ENCODE peak calls at places on chromosomes 5 and 9, in four cellular contexts. E, L, W and K are unnamed samples.

GRCh38 chr9:137295313-137296213 is 6.5 kb downstream of the NRARP start:
- DNase-seq in E (peak), L (no peak), W (peak), K (no peak)

GRCh38 chr5:40124367-40124766 is 555.3 kb upstream of the PTGER4 start:
- DNase-seq in E (no peak), L (no peak), W (no peak), K (no peak)

GRCh38 chr9:128243486-128244415 is 32.1 kb downstream of the GOLGA2 start:
- DNase-seq in E (no peak), L (no peak), W (peak), K (no peak)

GRCh38 chr5:112174959-112175594 is 244.0 kb downstream of the EPB41L4A start:
- DNase-seq in E (peak), L (peak), W (peak), K (no peak)

GRCh38 chr5:146877178-146877681 is 1.3 kb downstream of the PPP2R2B start:
- DNase-seq in E (no peak), L (no peak), W (no peak), K (no peak)

GRCh38 chr5:159341914-159342313 is 11.6 kb upstream of the IL12B start:
- DNase-seq in E (peak), L (peak), W (peak), K (no peak)

GRCh38 chr5:60339691-60340191 is 360.2 kb downstream of the DEPDC1B start:
- DNase-seq in E (no peak), L (no peak), W (no peak), K (no peak)

GRCh38 chr9:36217256-36217968 is 26.7 kb downstream of the CLTA start:
- DNase-seq in E (no peak), L (no peak), W (no peak), K (no peak)

GRCh38 chr5:29796018-29796417 is 1397.5 kb upstream of the CDH6 start:
- DNase-seq in E (no peak), L (no peak), W (peak), K (no peak)

GRCh38 chr5:38551020-38552017 is 5.1 kb downstream of the LIFR start:
- DNase-seq in E (peak), L (peak), W (peak), K (no peak)

GRCh38 chr9:37947987-37948386 is 44.1 kb upstream of the SLC25A51 start:
- DNase-seq in E (no peak), L (no peak), W (no peak), K (no peak)

GRCh38 chr5:102845041-102845440 is 89.9 kb downstream of the PAM start:
- DNase-seq in E (no peak), L (no peak), W (no peak), K (no peak)

GRCh38 chr9:14372437-14373318 is 58.7 kb upstream of the NFIB start:
- DNase-seq in E (peak), L (peak), W (peak), K (no peak)

GRCh38 chr9:132114102-132114707 is 34.5 kb upstream of the MED27 start:
- DNase-seq in E (peak), L (peak), W (peak), K (peak)

GRCh38 chr5:177310757-177311173 is 933 bp downstream of the MXD3 start:
- DNase-seq in E (no peak), L (no peak), W (peak), K (no peak)

GRCh38 chr9:112048924-112049785 is 125.9 kb downstream of the SUSD1 start:
- DNase-seq in E (no peak), L (no peak), W (no peak), K (no peak)

GRCh38 chr9:108904161-108904560 is 29.8 kb downstream of the ELP1 start:
- DNase-seq in E (no peak), L (no peak), W (no peak), K (no peak)

GRCh38 chr9:126413470-126414051 is 86.9 kb downstream of the MVB12B start:
- DNase-seq in E (no peak), L (no peak), W (no peak), K (no peak)

GRCh38 chr5:16740476-16740875 is 123.7 kb upstream of the RETREG1 start:
- DNase-seq in E (no peak), L (no peak), W (no peak), K (no peak)

GRCh38 chr9:135397142-135397541 is 82.4 kb upstream of the PPP1R26 start:
- DNase-seq in E (no peak), L (no peak), W (no peak), K (no peak)

GRCh38 chr5:132263548-132264261 is 6.2 kb downstream of the PDLIM4 start:
- DNase-seq in E (peak), L (no peak), W (peak), K (peak)

GRCh38 chr5:82512025-82512424 is 233.9 kb upstream of the RPS23 start:
- DNase-seq in E (no peak), L (no peak), W (no peak), K (no peak)

GRCh38 chr9:81550207-81550583 is 139.2 kb downstream of the TLE1 start:
- DNase-seq in E (no peak), L (no peak), W (no peak), K (no peak)

GRCh38 chr9:5455181-5455580 is 4.8 kb downstream of the CD274 start:
- DNase-seq in E (no peak), L (no peak), W (no peak), K (no peak)

GRCh38 chr5:95644351-95645042 is 2.1 kb upstream of the RFESD start:
- DNase-seq in E (peak), L (peak), W (peak), K (peak)

GRCh38 chr9:74094766-74095165 is 402.4 kb upstream of the RORB start:
- DNase-seq in E (no peak), L (no peak), W (no peak), K (no peak)
- TF ChIP-seq PHF8 in E (no peak), L (no peak), W (no peak), K (no peak)

GRCh38 chr5:119417891-119418781 is 34.2 kb upstream of the HSD17B4 start:
- DNase-seq in E (no peak), L (no peak), W (no peak), K (no peak)
- TF ChIP-seq PHF8 in E (no peak), L (no peak), W (no peak), K (no peak)

DNA sequence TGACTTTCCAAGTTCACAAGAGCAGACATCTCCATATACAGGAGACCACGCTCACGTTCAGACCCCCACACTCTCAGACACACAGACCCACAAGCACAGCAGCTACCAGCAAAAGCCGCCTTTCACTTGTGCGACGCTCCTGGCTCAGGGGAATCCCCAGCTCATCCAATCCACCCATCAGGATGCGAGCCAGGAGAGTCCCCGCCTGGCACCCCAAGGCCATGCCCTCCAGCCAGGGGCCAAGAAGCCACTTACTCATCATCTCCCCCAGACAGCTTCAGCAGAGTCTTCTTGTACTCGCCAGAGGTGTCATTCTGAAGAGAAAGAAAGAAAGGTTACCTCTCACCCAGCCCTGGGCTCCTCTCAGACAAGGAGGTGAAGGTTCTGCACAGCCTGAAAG is 29.7 kb downstream of the ANXA6 start:
- DNase-seq in E (no peak), L (no peak), W (no peak), K (no peak)
- TF ChIP-seq PHF8 in E (no peak), L (no peak), W (no peak), K (no peak)

GRCh38 chr5:115396079-115396478 is 99.6 kb upstream of the CCDC112 start:
- DNase-seq in E (no peak), L (no peak), W (no peak), K (no peak)
- TF ChIP-seq PHF8 in E (no peak), L (no peak), W (no peak), K (no peak)